ENCODE peak calls at places on chromosomes 11 and 22, in six cellular contexts. G is Peyer's patch, Y is SK-N-SH, N is GM20000, B is dorsolateral prefrontal cortex, X is tibial nerve. V is an unnamed sample.

GRCh38 chr11:41921991-41922390 is 462.5 kb upstream of the LRRC4C start:
- DNase-seq in X (no peak), Y (no peak), B (no peak), N (no peak), G (no peak), V (no peak)

GRCh38 chr11:129643031-129643721 is 172.5 kb upstream of the TMEM45B start:
- DNase-seq in X (no peak), B (no peak), G (no peak), N (no peak), Y (no peak), V (no peak)

GRCh38 chr11:6738590-6738989 is 33.2 kb downstream of the OR2AG2 start:
- DNase-seq in N (no peak), B (no peak), Y (no peak), X (no peak), G (no peak), V (no peak)

GRCh38 chr11:62889484-62890437 is 9.1 kb downstream of the SLC3A2 start:
- DNase-seq in X (no peak), N (no peak), Y (no peak), B (no peak), G (peak; percentile 68), V (no peak)

GRCh38 chr11:18775492-18776292 is 15.9 kb downstream of the PTPN5 start:
- DNase-seq in X (peak; percentile 67), N (peak; percentile 74), Y (peak; percentile 76), B (no peak), G (peak; percentile 73), V (no peak)

GRCh38 chr11:78276311-78276710 is 87.6 kb downstream of the USP35 start:
- DNase-seq in X (no peak), N (no peak), B (no peak), G (no peak), Y (no peak), V (no peak)

GRCh38 chr11:2789791-2790580 is 90.2 kb upstream of the KCNQ1OT1 start:
- DNase-seq in G (peak; percentile 39), B (no peak), X (no peak), Y (no peak), N (no peak), V (no peak)

GRCh38 chr11:126636911-126637799 is 281.7 kb downstream of the ST3GAL4 start:
- DNase-seq in X (no peak), B (no peak), G (no peak), Y (no peak), N (no peak), V (no peak)

GRCh38 chr11:44726278-44727113 is at the start of gene TSPAN18:
- DNase-seq in G (no peak), Y (peak; percentile 88), N (peak; percentile 90), X (no peak), B (no peak), V (no peak)

GRCh38 chr11:82494988-82495432 is 238.7 kb downstream of the FAM181B start:
- DNase-seq in X (no peak), N (no peak), Y (peak; percentile 22), G (no peak), B (no peak), V (no peak)

GRCh38 chr22:27377901-27378300 is 423.7 kb downstream of the MN1 start:
- DNase-seq in Y (no peak), N (no peak), G (no peak), X (no peak), B (no peak), V (peak; percentile 56)

GRCh38 chr22:27380826-27381225 is 420.7 kb downstream of the MN1 start:
- DNase-seq in B (no peak), N (no peak), X (no peak), G (no peak), Y (peak; percentile 69), V (no peak)

GRCh38 chr22:27378994-27379393 is 422.6 kb downstream of the MN1 start:
- DNase-seq in G (no peak), N (no peak), B (no peak), Y (no peak), X (no peak), V (no peak)

GRCh38 chr22:27377501-27377900 is 424.1 kb downstream of the MN1 start:
- DNase-seq in X (no peak), G (no peak), B (no peak), N (no peak), Y (no peak), V (no peak)

DNA sequence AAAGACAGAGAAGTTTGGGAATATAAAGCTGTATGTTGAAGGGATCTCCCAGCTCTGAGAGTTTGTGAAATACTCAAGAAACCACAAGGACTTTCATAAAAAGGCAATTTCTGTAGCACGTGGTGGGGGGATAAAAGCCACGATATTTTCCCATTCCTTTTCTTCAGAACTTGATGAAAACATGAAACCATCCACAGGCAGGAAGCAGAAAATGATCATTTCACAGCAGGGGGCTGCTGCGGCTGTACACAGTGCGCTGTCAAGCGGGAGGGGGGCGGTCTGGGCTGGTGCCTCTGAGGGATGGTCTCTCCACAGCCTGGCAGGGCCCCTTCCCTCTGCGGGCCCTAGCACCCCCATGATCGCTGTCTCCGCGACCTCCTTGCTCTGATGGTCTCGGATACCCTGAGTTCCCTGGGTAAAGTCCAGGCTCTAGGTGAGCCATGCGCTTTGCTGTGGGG is 423.2 kb downstream of the MN1 start:
- DNase-seq in B (no peak), X (no peak), N (no peak), Y (no peak), G (no peak), V (no peak)
- TF ChIP-seq CTCF in B (no peak), X (no peak), N (no peak), Y (no peak), G (no peak), V (no peak)

GRCh38 chr22:47162865-47163264 is 400.4 kb downstream of the TBC1D22A start:
- DNase-seq in B (no peak), Y (no peak), N (no peak), X (no peak), G (no peak), V (no peak)
- TF ChIP-seq CTCF in B (no peak), Y (no peak), N (no peak), X (no peak), G (no peak), V (no peak)

GRCh38 chr22:24706050-24706449 is 68.5 kb downstream of the PIWIL3 start:
- DNase-seq in Y (peak; percentile 64), X (no peak), G (no peak), B (no peak), N (no peak), V (no peak)

GRCh38 chr22:24706732-24707476 is 67.6 kb downstream of the PIWIL3 start:
- DNase-seq in N (no peak), Y (no peak), G (no peak), X (no peak), B (no peak), V (no peak)

GRCh38 chr22:24703101-24703500 is 71.4 kb downstream of the PIWIL3 start:
- DNase-seq in N (no peak), G (peak; percentile 81), B (no peak), X (no peak), Y (no peak), V (no peak)

DNA sequence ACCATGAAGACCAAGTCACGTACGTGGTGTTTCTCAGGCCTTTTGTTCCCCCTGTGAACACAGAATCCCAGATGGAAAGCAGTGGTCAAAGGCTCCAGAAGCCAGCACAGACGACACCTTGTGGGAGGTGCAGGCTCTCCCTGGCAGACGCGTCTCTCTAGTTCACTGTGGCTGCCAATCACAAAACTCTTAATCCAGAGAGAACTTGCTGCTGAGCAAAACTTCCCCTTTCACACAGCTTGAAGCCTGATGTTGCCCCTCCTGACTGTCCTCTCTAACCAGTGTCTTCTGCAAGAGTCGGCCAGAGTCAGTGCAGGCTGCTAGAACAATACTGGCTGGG is 67.1 kb downstream of the PIWIL3 start:
- DNase-seq in Y (no peak), X (no peak), B (no peak), N (no peak), G (peak; percentile 62), V (no peak)
- TF ChIP-seq CTCF in Y (no peak), X (no peak), B (no peak), N (no peak), G (no peak), V (peak; percentile 30)

GRCh38 chr22:49413551-49413950 is 414.1 kb downstream of the BRD1 start:
- DNase-seq in Y (no peak), N (no peak), X (no peak), B (peak; percentile 26), G (no peak), V (no peak)
- TF ChIP-seq CTCF in Y (no peak), N (no peak), X (no peak), B (no peak), G (no peak), V (no peak)

GRCh38 chr22:45031629-45032403 is 22.0 kb upstream of the PHF21B start:
- DNase-seq in Y (no peak), N (no peak), G (no peak), X (no peak), B (no peak), V (no peak)
- TF ChIP-seq CTCF in Y (no peak), N (no peak), G (no peak), X (no peak), B (no peak), V (no peak)

GRCh38 chr11:108025387-108026080 is 16.8 kb downstream of the CUL5 start:
- DNase-seq in Y (no peak), N (peak; percentile 55), X (no peak), B (no peak), G (no peak), V (no peak)
- TF ChIP-seq CTCF in Y (no peak), N (peak; percentile 21), X (no peak), B (no peak), G (no peak), V (no peak)

DNA sequence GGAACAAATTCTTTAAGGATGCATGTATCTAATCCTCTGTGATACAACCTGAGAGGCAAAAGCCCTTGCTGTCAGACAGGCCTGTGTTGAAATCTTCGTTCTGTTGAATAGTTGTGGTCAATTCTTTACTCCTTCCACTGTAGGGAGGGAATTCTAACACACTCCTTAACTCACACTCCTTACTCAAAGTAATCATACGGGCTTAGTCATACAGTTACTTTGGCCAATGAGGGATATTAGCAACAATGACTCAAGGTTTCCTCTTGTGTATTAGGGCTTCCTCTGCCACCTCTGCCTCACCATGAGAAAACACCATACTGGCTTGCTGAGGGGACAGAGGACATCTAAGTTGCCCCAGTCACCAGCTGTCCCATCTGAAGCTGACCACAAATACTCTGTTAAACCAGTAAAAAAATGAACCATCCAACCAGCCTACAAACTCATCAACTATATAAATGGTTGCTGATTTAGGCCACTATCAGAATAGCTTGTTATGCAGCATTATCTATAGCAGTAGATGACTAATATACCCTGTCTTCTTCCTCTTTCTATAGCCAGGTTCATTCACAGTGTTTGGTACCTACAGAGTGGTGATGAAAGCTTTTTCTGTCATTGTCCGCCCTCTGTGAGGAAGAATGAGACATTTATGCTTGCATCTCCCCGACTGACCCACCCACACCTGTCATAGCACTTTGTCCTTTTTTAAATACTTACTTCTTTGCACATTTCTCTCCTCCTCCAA is 322.8 kb upstream of the SYN3 start:
- DNase-seq in B (no peak), X (no peak), N (no peak), G (no peak), Y (no peak), V (peak; percentile 14)
- TF ChIP-seq CTCF in B (no peak), X (no peak), N (no peak), G (no peak), Y (no peak), V (no peak)

GRCh38 chr11:69513663-69514062 is 32.2 kb downstream of the LINC01488 start:
- DNase-seq in B (no peak), N (no peak), X (no peak), Y (no peak), G (no peak), V (no peak)
- TF ChIP-seq CTCF in B (no peak), N (no peak), X (no peak), Y (no peak), G (no peak), V (no peak)

V was measured in retinal pigment epithelial cell.